ENCODE peak calls at places on chromosome 22, in nine cellular contexts. W is iris pigment epithelial cell; N is stimulated activated CD4-positive, alpha-beta T cell treated with anti-CD3 and anti-CD28 coated beads, Interleukin-12 subunit alpha, Interleukin-12 subunit beta, amount 100 ng/mL, for 24 hours; U is colonic mucosa; V is NCI-H1930; H is NCI-H1417; T is astrocyte of the spinal cord; G is SJSA1; Z is brain microvascular endothelial cell. F is an unnamed sample.

GRCh38 chr22:42919199-42919598 is 62.1 kb upstream of the ARFGAP3 start:
- DNase-seq in U (no peak), T (no peak), W (no peak), N (no peak), Z (no peak), V (no peak), H (no peak), G (peak), F (no peak)

GRCh38 chr22:38312261-38312800 is 4.9 kb downstream of the CSNK1E start:
- DNase-seq in N (no peak), H (no peak), U (no peak), Z (no peak), V (no peak), W (no peak), T (no peak), G (no peak), F (no peak)

GRCh38 chr22:35850831-35851230 is 133.2 kb downstream of the APOL5 start:
- DNase-seq in W (no peak), U (no peak), V (no peak), Z (no peak), H (no peak), T (no peak), N (no peak), G (no peak), F (no peak)

GRCh38 chr22:35330258-35330861 is 30.7 kb downstream of the TOM1 start:
- DNase-seq in V (no peak), W (peak), T (peak), Z (peak), H (no peak), G (no peak), U (peak), N (peak), F (no peak)

GRCh38 chr22:30830907-30831306 is 136.2 kb downstream of the OSBP2 start:
- DNase-seq in T (peak), H (no peak), V (no peak), W (peak), N (no peak), U (peak), G (peak), Z (peak), F (no peak)

GRCh38 chr22:32378703-32379272 is 21.1 kb downstream of the RFPL3 start:
- DNase-seq in U (peak), H (peak), T (peak), G (peak), Z (peak), V (peak), N (peak), W (peak), F (no peak)

GRCh38 chr22:41995211-41995610 is 3.4 kb upstream of the WBP2NL start:
- DNase-seq in H (no peak), G (no peak), V (no peak), Z (no peak), W (no peak), U (no peak), T (no peak), N (no peak), F (no peak)

GRCh38 chr22:43755452-43755851 is 56.7 kb downstream of the EFCAB6 start:
- DNase-seq in T (no peak), U (no peak), G (no peak), V (no peak), N (no peak), W (no peak), H (no peak), Z (no peak), F (no peak)

GRCh38 chr22:39820266-39820665 is 73.3 kb downstream of the ENTHD1 start:
- DNase-seq in T (peak), H (no peak), U (no peak), W (peak), G (peak), N (no peak), Z (peak), V (no peak), F (no peak)

GRCh38 chr22:50529416-50530279 is at the start of gene TYMP:
- DNase-seq in U (peak), N (peak), T (no peak), G (no peak), H (no peak), Z (no peak), W (peak), V (no peak), F (peak)

GRCh38 chr22:40345801-40346177 is 511 bp upstream of the ADSL start:
- DNase-seq in T (no peak), N (peak), W (peak), H (peak), V (peak), Z (no peak), U (peak), G (peak), F (peak)

GRCh38 chr22:44441401-44442185 is 56.4 kb downstream of the RTL6 start:
- DNase-seq in Z (no peak), U (no peak), G (no peak), N (no peak), H (no peak), V (no peak), T (no peak), W (no peak), F (no peak)

GRCh38 chr22:30092686-30093085 is 12.4 kb downstream of the HORMAD2 start:
- DNase-seq in V (no peak), N (no peak), G (no peak), Z (no peak), H (no peak), W (no peak), T (no peak), U (no peak), F (no peak)

GRCh38 chr22:29524440-29525191 is 28.9 kb downstream of the THOC5 start:
- DNase-seq in W (peak), Z (peak), V (no peak), U (peak), N (no peak), G (no peak), H (peak), T (no peak), F (no peak)

GRCh38 chr22:39300198-39300830 is 19.1 kb downstream of the RPL3 start:
- DNase-seq in W (no peak), G (no peak), V (no peak), H (peak), T (no peak), U (no peak), Z (no peak), N (no peak), F (no peak)

GRCh38 chr22:29037340-29037932 is 24.2 kb downstream of the C22orf31 start:
- DNase-seq in V (no peak), G (no peak), U (no peak), H (peak), W (no peak), Z (no peak), N (no peak), T (peak), F (no peak)

GRCh38 chr22:48520888-48521600 is 1306.6 kb downstream of the BRD1 start:
- DNase-seq in T (no peak), Z (no peak), H (no peak), N (no peak), V (no peak), G (no peak), W (no peak), U (no peak), F (no peak)

GRCh38 chr22:30776476-30776875 is 81.8 kb downstream of the OSBP2 start:
- DNase-seq in Z (no peak), V (no peak), G (no peak), N (no peak), T (no peak), U (no peak), W (no peak), H (no peak), F (no peak)

GRCh38 chr22:40603088-40603605 is 33.4 kb downstream of the MRTFA start:
- DNase-seq in H (no peak), W (peak), T (peak), U (no peak), Z (peak), N (no peak), G (peak), V (no peak), F (no peak)

GRCh38 chr22:44668190-44668885 is 33.7 kb upstream of the PRR5 start:
- DNase-seq in W (no peak), U (no peak), G (no peak), N (no peak), T (no peak), H (no peak), Z (no peak), V (no peak), F (peak)

GRCh38 chr22:48489551-48490512 is 1337.8 kb downstream of the BRD1 start:
- DNase-seq in Z (no peak), G (peak), U (no peak), N (no peak), T (peak), W (no peak), V (no peak), H (no peak), F (no peak)

F was measured in T-helper 1 cell.